ENCODE peak calls at places on chromosomes 1 and 21, in eight cellular contexts. J, N, W, O, G, D, Z and F are unnamed samples.

GRCh38 chr1:112371770-112372169 is 24.2 kb upstream of the CTTNBP2NL start:
- ATAC-seq in J (no peak), N (no peak), W (no peak), O (no peak), G (no peak), D (no peak), Z (no peak), F (no peak)

GRCh38 chr1:199172286-199173124 is 533.7 kb downstream of the PTPRC start:
- ATAC-seq in J (no peak), N (no peak), W (peak; percentile 62), O (peak; percentile 42), G (no peak), D (peak; percentile 61), Z (no peak), F (no peak)

GRCh38 chr1:97913506-97913905 is 7.3 kb downstream of the DPYD start:
- ATAC-seq in J (no peak), N (no peak), W (no peak), O (no peak), G (no peak), D (no peak), Z (no peak), F (no peak)

GRCh38 chr1:12413664-12414410 is 184.0 kb downstream of the VPS13D start:
- ATAC-seq in J (no peak), N (no peak), W (no peak), O (no peak), G (no peak), D (no peak), Z (no peak), F (peak; percentile 67)

GRCh38 chr1:18739956-18740355 is 109.3 kb downstream of the PAX7 start:
- ATAC-seq in J (no peak), N (no peak), W (no peak), O (no peak), G (no peak), D (no peak), Z (no peak), F (no peak)

GRCh38 chr1:178551307-178551706 is 38.4 kb downstream of the TEX35 start:
- ATAC-seq in J (no peak), N (no peak), W (no peak), O (no peak), G (no peak), D (no peak), Z (no peak), F (no peak)

GRCh38 chr1:67853704-67854103 is 20.4 kb upstream of the GNG12 start:
- ATAC-seq in J (no peak), N (no peak), W (no peak), O (peak; percentile 60), G (peak; percentile 83), D (no peak), Z (peak; percentile 61), F (peak; percentile 70)

GRCh38 chr1:173276922-173277800 is 70.0 kb upstream of the TNFSF4 start:
- ATAC-seq in J (no peak), N (peak; percentile 14), W (peak; percentile 98), O (peak; percentile 96), G (no peak), D (peak; percentile 83), Z (no peak), F (no peak)

GRCh38 chr1:169103443-169103842 is 3.0 kb upstream of the ATP1B1 start:
- ATAC-seq in J (no peak), N (no peak), W (no peak), O (no peak), G (no peak), D (no peak), Z (peak; percentile 62), F (peak; percentile 27)

GRCh38 chr1:26094076-26094669 is 17.5 kb upstream of the PDIK1L start:
- ATAC-seq in J (no peak), N (no peak), W (no peak), O (no peak), G (peak; percentile 94), D (no peak), Z (peak; percentile 47), F (peak; percentile 38)

GRCh38 chr1:16076871-16077250 is 3.4 kb upstream of the FAM131C start:
- ATAC-seq in J (no peak), N (no peak), W (no peak), O (no peak), G (peak; percentile 41), D (no peak), Z (no peak), F (peak; percentile 67)

GRCh38 chr1:228838717-228839500 is 103.6 kb downstream of the RHOU start:
- ATAC-seq in J (no peak), N (no peak), W (no peak), O (no peak), G (no peak), D (no peak), Z (no peak), F (no peak)

GRCh38 chr1:51345300-51345687 is 14.9 kb upstream of the TTC39A start:
- ATAC-seq in J (no peak), N (no peak), W (no peak), O (no peak), G (peak; percentile 39), D (no peak), Z (peak; percentile 3), F (peak; percentile 5)

GRCh38 chr1:78143152-78143551 is 97.4 kb downstream of the GIPC2 start:
- ATAC-seq in J (peak; percentile 56), N (peak; percentile 82), W (peak; percentile 55), O (peak; percentile 59), G (no peak), D (peak; percentile 64), Z (peak; percentile 71), F (no peak)

GRCh38 chr1:229133734-229134265 is 137.1 kb upstream of the RAB4A start:
- ATAC-seq in J (no peak), N (no peak), W (no peak), O (no peak), G (no peak), D (no peak), Z (no peak), F (no peak)

GRCh38 chr21:32612999-32613337 is 791 bp upstream of the CFAP298 start:
- ATAC-seq in J (peak; percentile 0), N (no peak), W (peak; percentile 2), O (peak; percentile 8), G (no peak), D (no peak), Z (peak; percentile 36), F (no peak)

GRCh38 chr1:202291001-202291400 is 50.7 kb downstream of the UBE2T start:
- ATAC-seq in J (no peak), N (no peak), W (no peak), O (no peak), G (no peak), D (no peak), Z (no peak), F (no peak)

GRCh38 chr1:210582186-210582981 is 253.7 kb downstream of the HHAT start:
- ATAC-seq in J (peak; percentile 46), N (no peak), W (no peak), O (peak; percentile 28), G (no peak), D (peak; percentile 31), Z (no peak), F (no peak)

GRCh38 chr1:167516404-167517388 is 1.6 kb downstream of the CD247 start:
- ATAC-seq in J (peak; percentile 3), N (no peak), W (peak; percentile 40), O (no peak), G (no peak), D (peak; percentile 53), Z (peak; percentile 33), F (no peak)

GRCh38 chr1:84603223-84603622 is 29.0 kb upstream of the CTBS start:
- ATAC-seq in J (no peak), N (no peak), W (no peak), O (no peak), G (no peak), D (no peak), Z (no peak), F (no peak)

GRCh38 chr1:236381565-236382158 is 12.4 kb upstream of the EDARADD start:
- ATAC-seq in J (no peak), N (no peak), W (no peak), O (no peak), G (no peak), D (no peak), Z (no peak), F (no peak)

GRCh38 chr21:37458669-37459276 is 92.2 kb downstream of the DYRK1A start:
- ATAC-seq in J (no peak), N (no peak), W (no peak), O (no peak), G (no peak), D (no peak), Z (no peak), F (peak; percentile 16)

GRCh38 chr1:17564458-17565393 is 25.2 kb downstream of the ARHGEF10L start:
- ATAC-seq in J (no peak), N (no peak), W (no peak), O (no peak), G (no peak), D (no peak), Z (peak; percentile 55), F (no peak)

GRCh38 chr1:24793762-24794161 is 48.5 kb downstream of the CLIC4 start:
- ATAC-seq in J (no peak), N (no peak), W (no peak), O (no peak), G (peak; percentile 55), D (no peak), Z (no peak), F (no peak)

GRCh38 chr1:115189814-115190541 is 100.7 kb upstream of the TSPAN2 start:
- ATAC-seq in J (no peak), N (no peak), W (no peak), O (no peak), G (peak; percentile 11), D (no peak), Z (no peak), F (peak; percentile 73)